ENCODE peak calls at places on chromosomes 16 and 17, in ten cellular contexts. H, O, B, Z, Y, J, G, F, U and X are unnamed samples.

GRCh38 chr17:9239260-9239820 is 218.0 kb downstream of the NTN1 start:
- DNase-seq in B (no peak), G (no peak), Y (no peak), F (no peak), U (no peak), Z (no peak), O (peak; percentile 88), H (no peak), J (no peak), X (peak; percentile 31)

GRCh38 chr17:40350410-40351184 is 13.9 kb downstream of the GJD3 start:
- DNase-seq in G (no peak), F (no peak), Z (no peak), J (peak; percentile 31), H (peak; percentile 88), Y (no peak), U (no peak), O (peak; percentile 47), B (no peak), X (no peak)

GRCh38 chr16:81410643-81411235 is 33.9 kb upstream of the CMIP start:
- DNase-seq in Y (no peak), F (no peak), J (no peak), H (no peak), O (peak; percentile 15), Z (no peak), B (no peak), G (no peak), U (no peak), X (no peak)

GRCh38 chr17:79826210-79826680 is 13.0 kb downstream of the CBX4 start:
- DNase-seq in Z (no peak), U (no peak), J (no peak), B (no peak), H (no peak), F (peak; percentile 68), G (no peak), O (peak; percentile 85), Y (no peak), X (no peak)

GRCh38 chr17:46979023-46979870 is at the start of gene RPRML:
- DNase-seq in U (no peak), H (peak; percentile 74), B (no peak), F (no peak), G (peak; percentile 14), J (peak; percentile 61), Y (no peak), O (no peak), Z (peak; percentile 15), X (peak; percentile 41)

GRCh38 chr16:21563676-21564075 is 35.7 kb upstream of the METTL9 start:
- DNase-seq in Y (no peak), F (peak; percentile 51), H (no peak), Z (no peak), B (peak; percentile 8), G (no peak), U (no peak), O (no peak), J (no peak), X (no peak)

GRCh38 chr17:77798481-77798880 is 160.0 kb upstream of the TNRC6C start:
- DNase-seq in H (no peak), J (no peak), B (no peak), Z (no peak), G (no peak), Y (no peak), F (peak; percentile 41), U (no peak), O (no peak), X (no peak)

GRCh38 chr17:4551141-4551540 is 4.0 kb downstream of the MYBBP1A start:
- DNase-seq in J (no peak), U (no peak), G (no peak), Z (no peak), Y (no peak), O (no peak), H (no peak), B (no peak), F (no peak), X (peak; percentile 4)

GRCh38 chr16:65336169-65336568 is 214.3 kb upstream of the CDH11 start:
- DNase-seq in Z (peak; percentile 66), Y (no peak), J (no peak), G (peak; percentile 39), O (no peak), H (no peak), F (no peak), B (no peak), U (no peak), X (no peak)

GRCh38 chr17:71202449-71202848 is 918.4 kb upstream of the SOX9 start:
- DNase-seq in F (no peak), Y (no peak), O (no peak), Z (peak; percentile 31), G (no peak), H (no peak), B (no peak), U (no peak), J (no peak), X (no peak)

GRCh38 chr17:73823684-73824083 is 179.4 kb upstream of the SDK2 start:
- DNase-seq in Z (no peak), Y (no peak), F (peak; percentile 55), G (no peak), H (no peak), B (no peak), O (no peak), U (no peak), J (no peak), X (no peak)

GRCh38 chr17:78583091-78583490 is 5.9 kb upstream of the DNAH17 start:
- DNase-seq in H (peak; percentile 47), J (no peak), O (peak; percentile 49), B (no peak), Y (no peak), U (no peak), F (no peak), G (no peak), Z (peak; percentile 36), X (no peak)

GRCh38 chr17:30091771-30092170 is 24.8 kb upstream of the NSRP1 start:
- DNase-seq in Z (peak; percentile 31), J (no peak), H (no peak), O (no peak), Y (no peak), U (no peak), F (no peak), B (no peak), G (no peak), X (no peak)

GRCh38 chr16:50154369-50154947 is 1.4 kb downstream of the TENT4B start:
- DNase-seq in F (no peak), U (no peak), O (no peak), Y (no peak), G (peak; percentile 19), H (no peak), J (peak; percentile 37), B (no peak), Z (peak; percentile 32), X (no peak)

GRCh38 chr17:62681061-62681938 is 53.8 kb downstream of the MRC2 start:
- DNase-seq in J (no peak), U (no peak), Z (no peak), F (no peak), Y (no peak), B (no peak), G (no peak), O (peak; percentile 57), H (no peak), X (no peak)

GRCh38 chr17:44623070-44623725 is 33.1 kb upstream of the MEIOC start:
- DNase-seq in Z (no peak), Y (no peak), O (no peak), G (no peak), B (no peak), J (no peak), H (no peak), U (no peak), F (peak; percentile 5), X (no peak)
- TF ChIP-seq CTCF in Z (no peak), Y (no peak), O (no peak), G (no peak), B (no peak), J (no peak), H (peak; percentile 14), U (no peak), F (no peak), X (no peak)

GRCh38 chr17:32604966-32605365 is 118.2 kb downstream of the CDK5R1 start:
- DNase-seq in O (no peak), J (no peak), U (no peak), B (no peak), Y (no peak), Z (no peak), H (no peak), F (no peak), G (no peak), X (no peak)

GRCh38 chr17:32610943-32611342 is 124.2 kb downstream of the CDK5R1 start:
- DNase-seq in J (no peak), H (no peak), U (no peak), O (no peak), B (no peak), Z (no peak), Y (no peak), F (no peak), G (no peak), X (no peak)

GRCh38 chr17:32610027-32610650 is 123.3 kb downstream of the CDK5R1 start:
- DNase-seq in Z (no peak), G (no peak), O (no peak), U (no peak), B (no peak), H (no peak), F (no peak), Y (no peak), J (no peak), X (no peak)

GRCh38 chr17:32608267-32608666 is 121.5 kb downstream of the CDK5R1 start:
- DNase-seq in F (no peak), O (no peak), G (no peak), Z (no peak), H (no peak), Y (no peak), J (no peak), U (no peak), B (no peak), X (no peak)

GRCh38 chr17:32609085-32609484 is 122.3 kb downstream of the CDK5R1 start:
- DNase-seq in H (peak; percentile 5), B (no peak), J (no peak), Z (peak; percentile 79), F (no peak), G (peak; percentile 69), U (peak; percentile 36), O (no peak), Y (peak; percentile 31), X (peak; percentile 38)
- TF ChIP-seq CTCF in H (no peak), B (no peak), J (no peak), Z (peak; percentile 74), F (no peak), G (peak; percentile 62), U (no peak), O (peak; percentile 29), Y (peak; percentile 50), X (no peak)

GRCh38 chr16:11328172-11329079 is 16.8 kb upstream of the RMI2 start:
- DNase-seq in F (peak; percentile 93), U (peak; percentile 77), B (peak; percentile 73), Y (peak; percentile 94), Z (peak; percentile 83), J (peak; percentile 28), G (peak; percentile 74), H (no peak), O (no peak), X (peak; percentile 23)
- TF ChIP-seq CTCF in F (no peak), U (no peak), B (no peak), Y (no peak), Z (no peak), J (no peak), G (no peak), H (no peak), O (no peak), X (no peak)

DNA sequence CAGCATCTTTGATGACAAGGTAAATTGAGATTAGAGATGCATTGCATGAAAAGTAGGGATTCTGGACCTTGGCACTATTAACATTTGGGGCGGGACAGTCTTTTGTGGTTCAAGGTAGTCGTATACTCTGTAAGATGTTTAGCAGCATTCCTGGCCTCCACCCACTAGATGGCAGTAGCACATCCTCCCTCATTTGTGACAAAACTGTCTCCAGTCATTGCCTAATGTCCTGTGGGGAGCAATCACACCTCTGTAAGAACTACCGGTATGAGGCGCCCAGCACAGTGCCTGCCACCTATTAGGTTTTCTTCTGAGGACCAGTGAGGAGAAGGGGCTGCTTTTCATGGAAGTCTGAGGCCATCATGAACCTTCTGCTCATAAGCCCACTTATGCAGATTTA is 180.8 kb downstream of the RBFOX1 start:
- DNase-seq in J (no peak), O (no peak), H (peak; percentile 14), U (no peak), G (no peak), Y (no peak), B (no peak), Z (no peak), F (no peak), X (no peak)
- TF ChIP-seq CTCF in J (no peak), O (no peak), H (peak; percentile 50), U (no peak), G (no peak), Y (peak; percentile 21), B (peak; percentile 39), Z (no peak), F (no peak), X (no peak)